ENCODE peak calls at places on chromosomes 11 and 22, in ten cellular contexts. O is lower lobe of right lung, M is adrenal gland, L is pancreas, G is PC-9, R is transverse colon, S is breast epithelium, I is ovary, V is heart right ventricle, Z is heart left ventricle. B is an unnamed sample.
A peak's percentile ranks its signal among the peaks of the same experiment; 100 is the strongest.

GRCh38 chr22:40345271-40345670 is 1.0 kb upstream of the ADSL start:
- DNase-seq in M (peak; percentile 61), G (peak; percentile 23), R (peak; percentile 50), I (no peak), Z (no peak), L (no peak), S (no peak), O (no peak), V (no peak), B (no peak)

GRCh38 chr22:40922484-40923303 is 28.5 kb upstream of the RBX1 start:
- DNase-seq in Z (no peak), M (no peak), G (no peak), L (no peak), V (no peak), I (no peak), S (no peak), R (no peak), O (no peak), B (peak; percentile 24)

GRCh38 chr11:134730596-134731538 is 318.8 kb upstream of the B3GAT1 start:
- DNase-seq in O (no peak), I (no peak), V (no peak), G (no peak), S (peak; percentile 26), R (no peak), M (no peak), Z (no peak), L (no peak), B (no peak)

GRCh38 chr11:75347781-75348613 is 3.5 kb downstream of the ARRB1 start:
- DNase-seq in R (no peak), I (peak; percentile 63), L (no peak), M (no peak), G (no peak), Z (peak; percentile 60), S (no peak), O (no peak), V (no peak), B (peak; percentile 74)

GRCh38 chr11:64275841-64276240 is 8.6 kb downstream of the BAD start:
- DNase-seq in Z (no peak), R (no peak), M (no peak), V (no peak), L (no peak), G (no peak), S (no peak), O (no peak), I (no peak), B (no peak)

GRCh38 chr11:108959124-108959761 is 294.4 kb downstream of the DDX10 start:
- DNase-seq in R (no peak), V (no peak), S (no peak), O (no peak), M (no peak), Z (no peak), I (no peak), L (no peak), G (no peak), B (peak; percentile 22)

GRCh38 chr11:38411149-38411548 is 1813.1 kb upstream of the RAG2 start:
- DNase-seq in Z (no peak), I (no peak), M (no peak), S (no peak), G (no peak), L (no peak), V (no peak), R (no peak), O (no peak), B (no peak)

GRCh38 chr11:697028-697491 is 1.4 kb downstream of the TMEM80 start:
- DNase-seq in Z (no peak), S (no peak), M (no peak), O (peak; percentile 52), I (no peak), V (no peak), L (no peak), G (no peak), R (no peak), B (peak; percentile 81)

GRCh38 chr11:62147545-62147944 is 23.7 kb downstream of the INCENP start:
- DNase-seq in I (no peak), R (no peak), O (peak; percentile 21), L (no peak), S (no peak), V (no peak), Z (no peak), M (no peak), G (no peak), B (no peak)

GRCh38 chr22:49737101-49737551 is 90.5 kb downstream of the BRD1 start:
- DNase-seq in M (no peak), L (no peak), S (no peak), Z (no peak), R (no peak), V (no peak), I (no peak), O (no peak), G (no peak), B (no peak)

GRCh38 chr11:57501951-57502350 is 13.6 kb downstream of the SLC43A1 start:
- DNase-seq in I (no peak), M (peak; percentile 83), L (peak; percentile 90), S (no peak), O (no peak), R (no peak), V (peak; percentile 34), Z (peak; percentile 49), G (peak; percentile 80), B (no peak)

GRCh38 chr11:57499983-57500461 is 15.5 kb downstream of the SLC43A1 start:
- DNase-seq in M (no peak), V (no peak), R (no peak), Z (no peak), O (no peak), S (no peak), L (no peak), I (no peak), G (no peak), B (no peak)

GRCh38 chr11:57500926-57501325 is 14.6 kb downstream of the SLC43A1 start:
- DNase-seq in V (no peak), O (no peak), Z (no peak), G (no peak), M (no peak), S (no peak), I (no peak), L (peak; percentile 46), R (no peak), B (no peak)

GRCh38 chr11:57499413-57499982 is 16.0 kb downstream of the SLC43A1 start:
- DNase-seq in L (peak; percentile 99), M (peak; percentile 98), S (peak; percentile 85), V (peak; percentile 99), Z (peak; percentile 98), I (peak; percentile 99), O (peak; percentile 95), R (peak; percentile 95), G (peak; percentile 96), B (peak; percentile 84)

DNA sequence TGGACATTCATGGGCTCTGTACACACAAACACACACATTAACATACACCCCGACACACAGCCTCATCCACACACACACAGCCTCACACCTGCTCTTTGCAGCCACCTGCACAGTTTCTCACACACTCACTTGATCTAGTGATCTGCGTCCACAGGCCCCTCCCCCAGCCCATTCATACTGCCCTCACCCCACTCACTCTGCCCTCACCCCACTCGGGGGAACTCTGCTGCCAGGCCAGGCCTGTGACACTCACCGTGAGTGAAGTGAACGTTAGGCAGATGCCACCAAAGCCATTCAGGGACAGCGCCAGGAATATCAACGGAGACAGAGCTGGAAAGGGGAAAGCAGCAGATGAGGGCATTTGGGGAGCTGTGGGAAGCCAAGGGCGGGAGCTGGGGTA is 15.0 kb downstream of the SLC43A1 start:
- DNase-seq in L (peak; percentile 83), V (peak; percentile 48), R (no peak), I (peak; percentile 50), S (no peak), O (no peak), Z (peak; percentile 56), G (no peak), M (no peak), B (no peak)
- H3K27ac ChIP-seq in L (peak overlapping the region; percentile 85), V (peak overlapping the region; percentile 73), R (peak overlapping the region; percentile 63), I (peak overlapping the region; percentile 26), S (peak overlapping the region; percentile 82), O (peak overlapping the region; percentile 63), Z (peak overlapping the region; percentile 85), G (no peak overlapping the region), M (no peak overlapping the region), B (no peak overlapping the region)

GRCh38 chr11:1763796-1764661 is at the start of gene CTSD:
- DNase-seq in M (peak; percentile 89), Z (peak; percentile 95), G (peak; percentile 83), O (peak; percentile 95), I (peak; percentile 91), V (peak; percentile 94), R (peak; percentile 93), S (peak; percentile 78), L (peak; percentile 94), B (peak; percentile 63)
- TF ChIP-seq CTCF in M (no peak), Z (no peak), G (no peak), O (no peak), I (no peak), V (no peak), R (no peak), S (peak; percentile 9), L (no peak), B (no peak)

GRCh38 chr22:19464975-19465374 is 14.0 kb downstream of the UFD1 start:
- DNase-seq in O (no peak), V (no peak), M (no peak), I (no peak), R (no peak), S (no peak), G (no peak), Z (no peak), L (no peak), B (no peak)
- H3K36me3 ChIP-seq in O (peaks cover 89% of the 10 kb centered on the region), V (peaks cover 100% of the 10 kb centered on the region), M (no peaks in the 10 kb centered on the region), I (no peaks in the 10 kb centered on the region), R (peaks cover 70% of the 10 kb centered on the region), S (peaks cover 7% of the 10 kb centered on the region), G (no peaks in the 10 kb centered on the region), Z (peaks cover 2% of the 10 kb centered on the region), L (peaks cover 77% of the 10 kb centered on the region), B (peaks cover 86% of the 10 kb centered on the region)

GRCh38 chr22:38750104-38750503 is 5.7 kb downstream of the SUN2 start:
- DNase-seq in S (no peak), V (no peak), G (no peak), L (no peak), R (no peak), I (no peak), O (no peak), M (no peak), Z (no peak), B (no peak)

GRCh38 chr22:38750638-38751037 is 5.2 kb downstream of the SUN2 start:
- DNase-seq in G (no peak), R (no peak), Z (no peak), M (no peak), O (no peak), I (no peak), S (no peak), V (no peak), L (peak; percentile 32), B (no peak)

GRCh38 chr22:38751422-38752346 is 4.1 kb downstream of the SUN2 start:
- DNase-seq in S (peak; percentile 82), R (peak; percentile 83), M (no peak), L (peak; percentile 46), I (no peak), O (peak; percentile 90), G (peak; percentile 95), V (peak; percentile 51), Z (peak; percentile 64), B (no peak)

GRCh38 chr22:38748487-38749136 is 7.2 kb downstream of the SUN2 start:
- DNase-seq in L (no peak), Z (no peak), R (no peak), M (no peak), S (no peak), V (no peak), G (no peak), I (no peak), O (no peak), B (no peak)

DNA sequence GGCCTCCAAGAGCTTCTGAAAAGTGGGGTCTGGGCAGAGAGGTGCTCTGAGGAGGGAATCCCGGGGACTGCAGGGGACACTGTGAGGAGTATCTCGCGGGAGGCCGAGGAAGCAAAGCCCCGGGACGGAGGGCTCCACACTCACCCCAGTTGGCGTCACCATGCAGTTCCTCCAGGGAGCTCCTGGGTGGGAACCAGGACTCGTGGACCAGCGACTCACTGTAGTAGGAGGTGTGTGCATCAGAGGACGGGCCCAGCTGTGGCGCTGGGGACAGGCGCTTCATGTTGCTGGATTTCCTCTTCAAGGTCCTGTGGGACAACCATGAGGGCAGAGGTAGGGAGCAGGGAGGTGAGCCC is 4.8 kb downstream of the SUN2 start:
- DNase-seq in L (peak; percentile 33), V (no peak), I (no peak), S (no peak), G (no peak), R (no peak), Z (no peak), M (no peak), O (no peak), B (no peak)
- H3K27ac ChIP-seq in L (no peak overlapping the region), V (no peak overlapping the region), I (no peak overlapping the region), S (peak overlapping the region; percentile 77), G (no peak overlapping the region), R (peak overlapping the region; percentile 65), Z (no peak overlapping the region), M (no peak overlapping the region), O (peak overlapping the region; percentile 62), B (no peak overlapping the region)